ENCODE peak calls at places on chromosomes 3 and 15, in eight cellular contexts. F is Peyer's patch; O is HFF-Myc; R is fibroblast of lung; C is PC-3; A is OCI-LY7; B is WERI-Rb-1; D is CD8-positive, alpha-beta T cell. Q is an unnamed sample.

GRCh38 chr3:143737065-143737464 is 111.2 kb downstream of the SLC9A9 start:
- DNase-seq in F (no peak), O (no peak), R (no peak), C (peak), A (no peak), B (no peak), D (no peak), Q (no peak)

GRCh38 chr3:17431477-17432045 is 310.9 kb downstream of the TBC1D5 start:
- DNase-seq in F (no peak), O (no peak), R (no peak), C (no peak), A (no peak), B (no peak), D (no peak), Q (no peak)

GRCh38 chr15:29182590-29182989 is 87.0 kb downstream of the NSMCE3 start:
- DNase-seq in F (no peak), O (no peak), R (no peak), C (peak), A (no peak), B (no peak), D (no peak), Q (no peak)

GRCh38 chr15:53982281-53982680 is 4.0 kb downstream of the UNC13C start:
- DNase-seq in F (no peak), O (no peak), R (no peak), C (no peak), A (no peak), B (no peak), D (no peak), Q (no peak)

GRCh38 chr15:95277266-95277665 is 1045.9 kb downstream of the MCTP2 start:
- DNase-seq in F (no peak), O (peak), R (peak), C (peak), A (no peak), B (no peak), D (no peak), Q (no peak)

GRCh38 chr3:458614-459375 is 262.2 kb downstream of the CHL1 start:
- DNase-seq in F (no peak), O (no peak), R (no peak), C (no peak), A (no peak), B (peak), D (no peak), Q (no peak)

GRCh38 chr15:37045241-37045640 is 55.1 kb downstream of the MEIS2 start:
- DNase-seq in F (no peak), O (no peak), R (no peak), C (no peak), A (no peak), B (no peak), D (no peak), Q (no peak)

GRCh38 chr3:67461667-67462142 is 192.7 kb downstream of the SUCLG2 start:
- DNase-seq in F (no peak), O (peak), R (peak), C (peak), A (no peak), B (peak), D (no peak), Q (no peak)

GRCh38 chr15:91308209-91308608 is 208.2 kb downstream of the SV2B start:
- DNase-seq in F (no peak), O (no peak), R (no peak), C (no peak), A (no peak), B (no peak), D (no peak), Q (no peak)

GRCh38 chr3:160470181-160470580 is 20.6 kb upstream of the TRIM59 start:
- DNase-seq in F (no peak), O (no peak), R (no peak), C (no peak), A (no peak), B (no peak), D (no peak), Q (no peak)

GRCh38 chr3:73068419-73068818 is 7.0 kb downstream of the EBLN2 start:
- DNase-seq in F (no peak), O (no peak), R (peak), C (no peak), A (no peak), B (no peak), D (no peak), Q (no peak)

GRCh38 chr15:64460737-64461576 is 579 bp downstream of the ZNF609 start:
- DNase-seq in F (peak), O (peak), R (peak), C (peak), A (peak), B (peak), D (peak), Q (no peak)

GRCh38 chr3:18556503-18556902 is 131.4 kb upstream of the SATB1 start:
- DNase-seq in F (no peak), O (no peak), R (peak), C (peak), A (no peak), B (no peak), D (peak), Q (no peak)

GRCh38 chr15:49621327-49622210 is 721 bp downstream of the DTWD1 start:
- DNase-seq in F (no peak), O (no peak), R (peak), C (peak), A (peak), B (no peak), D (no peak), Q (no peak)

GRCh38 chr3:149077638-149078037 is 8.7 kb downstream of the HLTF start:
- DNase-seq in F (no peak), O (no peak), R (peak), C (no peak), A (no peak), B (no peak), D (no peak), Q (no peak)

GRCh38 chr3:164450276-164450905 is 627.9 kb downstream of the SI start:
- DNase-seq in F (no peak), O (no peak), R (peak), C (no peak), A (no peak), B (no peak), D (no peak), Q (no peak)

GRCh38 chr3:32405711-32406323 is 14.2 kb downstream of the CMTM7 start:
- DNase-seq in F (no peak), O (no peak), R (no peak), C (no peak), A (no peak), B (no peak), D (no peak), Q (no peak)

GRCh38 chr15:56244237-56244810 is 645 bp upstream of the RFX7 start:
- DNase-seq in F (peak), O (peak), R (peak), C (peak), A (peak), B (peak), D (peak), Q (peak)

GRCh38 chr3:12138044-12138443 is 20.7 kb downstream of the TIMP4 start:
- DNase-seq in F (no peak), O (no peak), R (no peak), C (peak), A (peak), B (peak), D (no peak), Q (no peak)
- TF ChIP-seq CTCF in F (no peak), O (peak), R (peak), C (peak), A (peak), B (peak), D (no peak), Q (no peak)

DNA sequence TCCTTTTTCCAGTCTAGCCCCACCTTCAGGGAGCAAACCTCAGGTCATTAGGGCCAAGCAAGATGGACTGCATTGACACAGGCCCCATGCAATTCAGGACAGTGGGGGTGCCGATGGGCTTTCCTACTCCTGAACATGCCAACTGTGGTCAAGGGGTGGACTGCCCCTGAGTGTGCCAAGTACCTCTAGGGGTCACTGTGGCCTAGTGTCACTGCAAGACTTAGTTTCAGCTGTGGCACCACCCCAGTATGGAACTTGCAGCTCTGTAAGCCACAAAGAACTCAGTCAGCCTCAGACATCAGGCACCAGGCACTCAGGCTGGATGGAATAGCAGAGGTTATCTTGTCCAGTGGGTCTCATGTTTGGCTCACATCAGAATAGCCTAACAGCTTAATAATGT is 32.3 kb downstream of the EXOG start:
- DNase-seq in F (no peak), O (no peak), R (no peak), C (peak), A (peak), B (peak), D (no peak), Q (no peak)
- TF ChIP-seq CTCF in F (no peak), O (peak), R (no peak), C (peak), A (peak), B (peak), D (no peak), Q (no peak)

GRCh38 chr3:51392301-51393095 is 1.4 kb downstream of the RBM15B start:
- DNase-seq in F (peak), O (no peak), R (no peak), C (no peak), A (no peak), B (no peak), D (no peak), Q (no peak)

GRCh38 chr3:51391566-51392300 is 648 bp downstream of the RBM15B start:
- DNase-seq in F (no peak), O (no peak), R (peak), C (peak), A (peak), B (no peak), D (peak), Q (no peak)

GRCh38 chr3:51390186-51390585 is 899 bp upstream of the RBM15B start:
- DNase-seq in F (no peak), O (no peak), R (no peak), C (no peak), A (no peak), B (no peak), D (no peak), Q (no peak)

GRCh38 chr3:51390600-51391074 is 448 bp upstream of the RBM15B start:
- DNase-seq in F (no peak), O (no peak), R (no peak), C (no peak), A (no peak), B (no peak), D (no peak), Q (no peak)

GRCh38 chr3:51391075-51391565 is at the start of gene RBM15B:
- DNase-seq in F (peak), O (peak), R (peak), C (peak), A (peak), B (peak), D (peak), Q (peak)
- TF ChIP-seq CTCF in F (peak), O (peak), R (peak), C (no peak), A (peak), B (peak), D (peak), Q (no peak)

GRCh38 chr15:33311312-33311971 is 675 bp downstream of the RYR3 start:
- DNase-seq in F (no peak), O (no peak), R (no peak), C (no peak), A (no peak), B (peak), D (no peak), Q (no peak)
- TF ChIP-seq CTCF in F (no peak), O (no peak), R (no peak), C (no peak), A (no peak), B (peak), D (no peak), Q (no peak)

DNA sequence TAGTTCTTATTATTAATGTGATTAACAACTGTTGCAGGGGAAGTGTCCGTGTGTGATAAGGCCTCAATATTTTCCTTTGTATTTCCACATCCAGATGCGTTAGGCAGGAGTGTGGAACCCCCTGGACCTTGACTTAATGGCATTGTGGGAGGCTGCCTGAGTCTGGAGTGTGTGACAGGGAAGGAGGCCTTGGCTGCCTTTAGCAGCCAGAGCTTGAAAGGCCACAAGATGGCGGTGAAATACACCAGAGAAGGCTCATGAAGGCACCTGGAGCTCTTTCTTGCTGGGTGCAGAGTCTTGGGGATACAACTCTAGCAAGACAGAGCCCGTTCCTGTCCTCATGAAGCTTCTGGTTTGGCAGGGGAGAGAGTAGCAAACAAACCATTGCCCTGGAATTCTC is 36.9 kb downstream of the POLR2M start:
- DNase-seq in F (no peak), O (no peak), R (no peak), C (peak), A (peak), B (peak), D (no peak), Q (no peak)
- TF ChIP-seq CTCF in F (no peak), O (no peak), R (no peak), C (peak), A (peak), B (peak), D (no peak), Q (no peak)

GRCh38 chr3:195248281-195248680 is 22.7 kb downstream of the XXYLT1 start:
- DNase-seq in F (no peak), O (no peak), R (no peak), C (no peak), A (no peak), B (no peak), D (no peak), Q (no peak)
- TF ChIP-seq CTCF in F (no peak), O (no peak), R (no peak), C (no peak), A (no peak), B (no peak), D (no peak), Q (no peak)

GRCh38 chr3:161700998-161701397 is 204.4 kb downstream of the OTOL1 start:
- DNase-seq in F (no peak), O (no peak), R (no peak), C (peak), A (no peak), B (no peak), D (no peak), Q (no peak)
- TF ChIP-seq CTCF in F (no peak), O (no peak), R (no peak), C (no peak), A (no peak), B (peak), D (no peak), Q (no peak)